ENCODE peak calls at places on chromosomes 16 and 17, in four cellular contexts. N, B, M and Y are unnamed samples.
A peak's percentile ranks its signal among the peaks of the same experiment; 100 is the strongest.

GRCh38 chr16:81492965-81493754 is 48.6 kb downstream of the CMIP start:
- DNase-seq in M (no peak), B (no peak), N (no peak), Y (no peak)

GRCh38 chr16:76222087-76222486 is 55.1 kb upstream of the CNTNAP4 start:
- DNase-seq in M (no peak), B (no peak), N (no peak), Y (no peak)

GRCh38 chr16:69894675-69895074 is 56.5 kb upstream of the CLEC18A start:
- DNase-seq in N (no peak), M (no peak), B (no peak), Y (no peak)

GRCh38 chr16:70561623-70562022 is 38.0 kb downstream of the SF3B3 start:
- DNase-seq in N (no peak), M (no peak), B (no peak), Y (no peak)

GRCh38 chr17:73189417-73190099 is 3.3 kb upstream of the COG1 start:
- DNase-seq in N (peak; percentile 87), B (peak; percentile 67), M (no peak), Y (no peak)

GRCh38 chr16:51815527-51815926 is 664.5 kb upstream of the SALL1 start:
- DNase-seq in N (no peak), M (no peak), B (peak; percentile 66), Y (no peak)

GRCh38 chr17:39527220-39527813 is 66.0 kb downstream of the CDK12 start:
- DNase-seq in M (peak; percentile 17), N (no peak), B (peak; percentile 9), Y (no peak)

GRCh38 chr16:82987767-82988166 is 361.0 kb downstream of the CDH13 start:
- DNase-seq in B (no peak), N (no peak), M (no peak), Y (no peak)

GRCh38 chr17:29048440-29049360 is 5.8 kb downstream of the PIPOX start:
- DNase-seq in M (no peak), B (peak; percentile 5), N (no peak), Y (no peak)

GRCh38 chr17:63150994-63151464 is 185.0 kb downstream of the TANC2 start:
- DNase-seq in M (no peak), B (no peak), N (no peak), Y (no peak)

GRCh38 chr16:27245276-27246231 is 23.0 kb downstream of the NSMCE1 start:
- DNase-seq in N (peak; percentile 9), B (peak; percentile 97), M (no peak), Y (no peak)

GRCh38 chr17:67582632-67583230 is 135.0 kb upstream of the NOL11 start:
- DNase-seq in M (no peak), B (no peak), N (no peak), Y (no peak)

GRCh38 chr16:77885596-77886295 is 97.4 kb downstream of the VAT1L start:
- DNase-seq in N (no peak), M (no peak), B (peak; percentile 53), Y (no peak)

DNA sequence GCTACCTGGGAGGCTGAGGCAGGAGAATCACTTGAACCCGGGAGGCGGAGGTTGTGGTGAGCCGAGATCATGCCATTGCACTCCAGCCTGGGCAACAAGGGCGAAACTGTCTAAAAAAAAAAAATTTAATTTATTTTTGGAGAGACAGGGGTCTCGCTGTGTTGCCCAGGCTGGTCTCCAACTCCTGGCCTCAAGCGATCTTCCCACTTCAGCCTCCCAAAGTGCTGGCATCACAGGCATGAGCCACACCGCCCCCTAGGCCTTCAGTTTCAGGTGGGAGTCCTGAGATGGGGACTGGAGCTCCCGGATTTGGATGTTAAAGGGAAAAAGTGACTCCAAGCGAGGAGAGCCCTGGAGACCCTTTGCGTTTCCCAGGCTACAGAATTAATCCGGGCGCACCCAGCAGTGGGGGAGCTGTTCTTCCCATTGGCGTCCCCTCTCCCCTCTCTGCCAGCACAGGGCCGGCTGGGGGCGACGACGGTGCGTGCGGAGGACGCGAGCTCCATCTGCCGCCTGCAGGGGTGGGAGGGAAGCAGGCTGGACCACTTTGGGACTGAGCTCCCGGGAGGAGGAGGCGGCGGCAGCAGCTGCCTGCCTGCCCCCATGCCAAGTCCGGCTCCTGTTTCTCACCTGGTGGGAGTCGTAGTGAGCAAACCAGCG is 49.3 kb upstream of the USP7 start:
- DNase-seq in N (peak; percentile 93), B (no peak), M (no peak), Y (peak; percentile 45)
- TF ChIP-seq CTCF in N (peak; percentile 69), B (peak; percentile 54), M (no peak), Y (no peak)

GRCh38 chr17:32608267-32608666 is 121.5 kb downstream of the CDK5R1 start:
- DNase-seq in N (no peak), B (no peak), M (no peak), Y (no peak)

GRCh38 chr17:32604966-32605365 is 118.2 kb downstream of the CDK5R1 start:
- DNase-seq in B (no peak), N (no peak), M (no peak), Y (no peak)

GRCh38 chr17:32610943-32611342 is 124.2 kb downstream of the CDK5R1 start:
- DNase-seq in M (no peak), N (no peak), B (no peak), Y (no peak)

GRCh38 chr17:32610027-32610650 is 123.3 kb downstream of the CDK5R1 start:
- DNase-seq in B (no peak), N (peak; percentile 45), M (no peak), Y (no peak)

GRCh38 chr17:32609085-32609484 is 122.3 kb downstream of the CDK5R1 start:
- DNase-seq in B (no peak), M (peak; percentile 8), N (no peak), Y (no peak)
- TF ChIP-seq CTCF in B (peak; percentile 37), M (peak; percentile 9), N (peak; percentile 33), Y (no peak)

GRCh38 chr17:77891602-77892001 is 66.9 kb upstream of the TNRC6C start:
- DNase-seq in M (no peak), B (no peak), N (peak; percentile 32), Y (no peak)
- TF ChIP-seq CTCF in M (no peak), B (no peak), N (no peak), Y (no peak)

DNA sequence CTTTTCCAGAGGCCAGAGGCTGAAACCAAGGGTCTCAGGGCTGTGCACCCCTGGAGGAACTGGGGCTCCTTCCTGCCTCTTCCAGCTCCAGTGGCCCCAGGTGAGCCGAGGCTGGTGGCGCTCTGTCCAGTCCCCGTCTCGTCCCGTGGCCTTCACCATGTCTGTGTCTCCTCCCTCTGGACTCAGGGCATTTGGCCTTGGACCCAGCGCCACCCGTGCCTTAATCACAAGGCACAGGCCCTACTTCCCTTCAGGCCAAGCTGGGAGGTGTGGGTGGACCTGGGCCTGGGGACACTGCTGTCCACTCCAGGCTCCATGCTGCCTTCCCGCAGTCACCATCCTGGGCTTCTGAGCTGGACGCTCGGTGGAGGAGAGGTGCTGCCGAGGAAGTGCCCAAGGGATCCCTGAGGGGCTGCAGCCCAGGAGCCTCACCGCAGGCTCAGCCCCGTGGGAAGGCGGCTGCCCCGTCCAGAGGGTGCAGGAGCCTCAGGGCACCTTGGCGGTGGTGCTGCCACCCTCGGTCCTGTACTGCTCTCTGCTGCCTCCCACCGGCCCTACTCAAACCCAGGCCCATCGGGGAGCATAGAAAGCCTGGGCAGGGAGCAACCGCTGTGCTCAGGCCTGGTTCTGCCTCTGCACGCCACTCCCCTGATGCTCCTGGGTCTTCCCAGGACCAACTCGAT is 9.6 kb upstream of the APRT start:
- DNase-seq in B (no peak), N (no peak), M (no peak), Y (no peak)
- TF ChIP-seq CTCF in B (peak; percentile 8), N (peak; percentile 31), M (no peak), Y (no peak)